ENCODE peak calls at places on chromosomes 12 and 14, in seven cellular contexts. C, X, E, O, M, T and U are unnamed samples.

GRCh38 chr12:116712458-116713303 is 25.2 kb downstream of the SPRING1 start:
- DNase-seq in C (no peak), X (no peak), E (no peak), O (no peak), M (no peak), T (no peak), U (no peak)

GRCh38 chr12:98745578-98746391 is 100.7 kb downstream of the APAF1 start:
- DNase-seq in C (peak; percentile 26), X (peak; percentile 57), E (no peak), O (no peak), M (no peak), T (peak; percentile 32), U (no peak)

GRCh38 chr14:91352696-91353692 is 64.6 kb downstream of the CCDC88C start:
- DNase-seq in C (peak; percentile 53), X (no peak), E (no peak), O (no peak), M (no peak), T (no peak), U (no peak)

GRCh38 chr12:7989827-7990491 is 42.6 kb upstream of the FOXJ2 start:
- DNase-seq in C (no peak), X (no peak), E (peak; percentile 16), O (peak; percentile 85), M (peak; percentile 83), T (peak; percentile 19), U (no peak)

GRCh38 chr12:108616359-108616758 is 17.3 kb downstream of the SELPLG start:
- DNase-seq in C (no peak), X (no peak), E (no peak), O (no peak), M (no peak), T (no peak), U (no peak)

GRCh38 chr12:62123721-62124203 is 136.4 kb upstream of the USP15 start:
- DNase-seq in C (peak; percentile 67), X (peak; percentile 84), E (no peak), O (no peak), M (peak; percentile 76), T (peak; percentile 41), U (peak; percentile 53)

GRCh38 chr12:103986823-103987222 is 21.2 kb downstream of the TDG start:
- DNase-seq in C (no peak), X (no peak), E (no peak), O (no peak), M (peak; percentile 71), T (no peak), U (no peak)

GRCh38 chr14:61596985-61597384 is 98.3 kb upstream of the HIF1A start:
- DNase-seq in C (no peak), X (no peak), E (no peak), O (no peak), M (no peak), T (no peak), U (no peak)

GRCh38 chr14:91089958-91090535 is 23.8 kb upstream of the DGLUCY start:
- DNase-seq in C (no peak), X (no peak), E (no peak), O (no peak), M (no peak), T (no peak), U (no peak)

GRCh38 chr12:69189378-69189978 is 49.9 kb upstream of the CPSF6 start:
- DNase-seq in C (peak; percentile 44), X (peak; percentile 59), E (no peak), O (no peak), M (no peak), T (no peak), U (no peak)

DNA sequence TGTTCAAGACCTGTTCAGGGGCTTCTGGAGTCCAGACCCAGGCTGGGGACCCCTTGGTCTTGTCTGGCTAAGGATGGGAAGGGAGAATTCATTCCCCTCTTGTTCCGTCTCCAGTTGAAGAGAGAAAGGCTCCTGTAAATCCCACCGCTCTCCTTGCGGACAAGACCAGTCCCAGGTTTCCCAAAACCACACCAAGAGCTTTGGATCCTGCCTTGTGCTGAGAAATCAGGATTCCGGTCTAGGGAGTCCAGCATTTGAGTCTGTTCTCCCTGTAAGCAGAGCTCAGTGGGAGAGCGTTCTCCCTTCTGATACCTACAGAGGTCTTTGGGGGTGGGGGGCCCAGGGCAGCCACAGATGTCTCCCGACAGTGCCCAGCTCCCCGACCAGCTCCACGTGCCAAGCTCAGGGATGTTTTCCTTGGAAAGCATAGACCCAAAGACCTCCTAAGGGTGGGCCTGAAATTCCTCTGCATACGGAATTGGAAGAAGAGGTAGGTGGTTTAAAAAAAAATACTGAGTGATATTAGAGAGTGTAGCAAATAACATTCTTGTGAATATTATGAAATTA is 1.9 kb downstream of the HOXC13 start:
- DNase-seq in C (no peak), X (peak; percentile 26), E (no peak), O (no peak), M (no peak), T (no peak), U (no peak)
- H3K27me3 ChIP-seq in C (peaks cover 100% of the 10 kb centered on the region), X (peaks cover 100% of the 10 kb centered on the region), E (peaks cover 100% of the 10 kb centered on the region), O (peaks cover 100% of the 10 kb centered on the region), M (peaks cover 89% of the 10 kb centered on the region), T (peaks cover 100% of the 10 kb centered on the region), U (peaks cover 67% of the 10 kb centered on the region)

DNA sequence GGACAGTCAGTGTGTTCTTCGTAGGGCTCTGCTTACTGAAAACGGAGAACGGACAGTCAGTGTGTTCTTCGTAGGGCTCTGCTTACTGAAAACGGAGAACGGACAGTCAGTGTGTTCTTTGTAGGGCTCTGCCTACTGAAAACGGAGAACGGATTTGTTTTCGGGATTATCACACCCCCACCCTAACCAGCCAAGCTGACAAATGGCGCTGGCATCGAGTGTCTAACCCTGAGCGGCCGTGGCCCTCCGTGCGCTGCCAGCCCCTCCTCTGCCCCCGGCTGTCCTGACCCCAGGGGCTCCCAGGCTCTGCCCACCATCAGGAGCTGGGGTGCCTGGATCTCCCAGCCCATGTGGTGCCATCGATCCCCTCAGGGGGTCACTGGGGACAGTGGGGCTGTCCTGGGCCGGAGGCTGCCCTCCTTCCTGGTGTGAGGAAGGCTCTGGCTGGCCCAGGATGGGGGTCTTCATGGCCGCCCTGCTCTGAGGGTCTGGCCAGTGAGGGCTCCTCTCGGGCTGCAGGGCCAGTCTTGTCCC is 57.3 kb downstream of the FBRSL1 start:
- DNase-seq in C (no peak), X (no peak), E (no peak), O (no peak), M (no peak), T (no peak), U (peak; percentile 62)
- H3K27me3 ChIP-seq in C (peaks cover 98% of the 10 kb centered on the region), X (peaks cover 97% of the 10 kb centered on the region), E (no peaks in the 10 kb centered on the region), O (no peaks in the 10 kb centered on the region), M (no peaks in the 10 kb centered on the region), T (no peaks in the 10 kb centered on the region), U (no peaks in the 10 kb centered on the region)

GRCh38 chr12:54586620-54587019 is 1.8 kb downstream of the PPP1R1A start:
- DNase-seq in C (no peak), X (no peak), E (no peak), O (no peak), M (no peak), T (no peak), U (no peak)

GRCh38 chr12:54584128-54584527 is 4.3 kb downstream of the PPP1R1A start:
- DNase-seq in C (no peak), X (no peak), E (no peak), O (no peak), M (no peak), T (no peak), U (no peak)

GRCh38 chr12:54587315-54587821 is 1.1 kb downstream of the PPP1R1A start:
- DNase-seq in C (no peak), X (no peak), E (no peak), O (no peak), M (no peak), T (no peak), U (no peak)

GRCh38 chr12:54583726-54584125 is 4.7 kb downstream of the PPP1R1A start:
- DNase-seq in C (no peak), X (no peak), E (no peak), O (no peak), M (no peak), T (no peak), U (no peak)

GRCh38 chr12:54585243-54585642 is 3.2 kb downstream of the PPP1R1A start:
- DNase-seq in C (no peak), X (no peak), E (no peak), O (no peak), M (peak; percentile 40), T (no peak), U (no peak)
- H3K27me3 ChIP-seq in C (peaks cover 43% of the 10 kb centered on the region), X (peaks cover 37% of the 10 kb centered on the region), E (peaks cover 71% of the 10 kb centered on the region), O (peaks cover 39% of the 10 kb centered on the region), M (peaks cover 2% of the 10 kb centered on the region), T (no peaks in the 10 kb centered on the region), U (peaks cover 42% of the 10 kb centered on the region)

DNA sequence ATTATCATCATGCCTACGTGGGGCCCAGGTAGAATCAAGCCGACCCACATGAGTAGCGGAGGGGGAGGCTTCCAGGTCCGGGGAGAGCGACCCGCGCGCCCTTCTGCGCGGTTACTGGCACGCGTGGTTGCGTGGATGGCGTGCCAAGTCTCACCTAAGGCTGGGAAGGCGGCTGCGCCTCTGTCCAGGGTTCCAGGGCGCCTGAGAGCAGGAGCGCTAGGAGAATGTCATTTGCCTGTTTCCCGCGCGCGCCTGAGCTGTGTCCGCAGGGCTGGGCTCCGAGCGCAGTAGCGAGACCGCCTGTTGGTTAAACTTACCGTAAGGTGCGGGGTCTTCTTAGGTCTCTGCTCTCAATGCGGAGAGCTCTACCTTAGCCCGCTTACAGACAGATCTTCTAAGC is 1539.3 kb upstream of the TMEM132C start:
- DNase-seq in C (peak; percentile 56), X (peak; percentile 50), E (no peak), O (no peak), M (peak; percentile 21), T (no peak), U (no peak)
- H3K27me3 ChIP-seq in C (peaks cover 87% of the 10 kb centered on the region), X (peaks cover 42% of the 10 kb centered on the region), E (peaks cover 53% of the 10 kb centered on the region), O (peaks cover 32% of the 10 kb centered on the region), M (peaks cover 40% of the 10 kb centered on the region), T (peaks cover 21% of the 10 kb centered on the region), U (no peaks in the 10 kb centered on the region)

GRCh38 chr12:4281173-4281654 is 7.7 kb downstream of the CCND2 start:
- DNase-seq in C (no peak), X (no peak), E (no peak), O (no peak), M (no peak), T (peak; percentile 66), U (no peak)

GRCh38 chr12:4278582-4278939 is 5.0 kb downstream of the CCND2 start:
- DNase-seq in C (no peak), X (no peak), E (no peak), O (peak; percentile 90), M (no peak), T (peak; percentile 78), U (no peak)

GRCh38 chr12:4279120-4279690 is 5.6 kb downstream of the CCND2 start:
- DNase-seq in C (no peak), X (no peak), E (no peak), O (no peak), M (no peak), T (no peak), U (no peak)

GRCh38 chr12:4282103-4282891 is 8.7 kb downstream of the CCND2 start:
- DNase-seq in C (no peak), X (no peak), E (no peak), O (peak; percentile 48), M (no peak), T (no peak), U (no peak)

DNA sequence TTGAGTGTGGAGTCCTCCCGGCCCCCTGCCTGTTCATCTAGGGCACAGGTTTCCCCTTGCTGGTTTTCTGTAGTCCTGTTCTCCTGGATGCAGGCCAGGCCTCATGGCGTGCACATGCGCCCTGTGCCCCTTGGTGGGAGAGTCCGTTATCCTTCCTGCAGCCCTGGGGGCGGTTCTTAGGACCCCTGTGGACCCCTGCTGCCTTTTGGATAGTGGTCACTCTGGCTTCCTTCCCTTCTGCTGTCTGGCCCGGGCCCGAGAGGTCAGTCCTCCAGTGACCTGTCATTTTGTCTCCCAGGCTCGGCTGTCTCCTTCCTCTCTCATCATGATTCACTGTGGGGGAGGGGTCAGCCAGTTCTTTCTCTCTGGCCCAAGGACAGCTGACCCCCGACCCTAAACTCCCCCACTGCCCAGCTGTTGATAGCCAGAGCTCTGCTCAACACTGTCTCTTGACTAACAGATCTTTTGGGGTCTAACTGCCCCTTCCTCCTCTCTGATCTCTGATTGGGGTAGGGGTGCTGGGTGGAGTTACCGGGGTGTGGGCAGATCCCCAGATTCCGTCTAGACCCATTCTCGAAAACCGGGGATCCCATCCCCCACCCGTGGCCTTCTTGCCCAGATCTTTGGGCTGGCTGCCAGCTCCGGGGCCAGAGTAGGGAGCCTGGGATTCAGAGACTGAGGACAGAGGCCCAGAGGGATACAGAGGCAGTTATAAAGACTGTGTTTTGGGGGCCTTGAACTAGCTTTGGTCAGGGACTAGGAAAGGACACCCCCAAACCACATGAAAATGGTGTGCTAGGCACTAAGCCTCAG is 7.0 kb downstream of the CCND2 start:
- DNase-seq in C (peak; percentile 32), X (no peak), E (no peak), O (peak; percentile 74), M (no peak), T (peak; percentile 85), U (no peak)
- H3K27me3 ChIP-seq in C (peaks cover 12% of the 10 kb centered on the region), X (no peaks in the 10 kb centered on the region), E (peaks cover 13% of the 10 kb centered on the region), O (peaks cover 4% of the 10 kb centered on the region), M (no peaks in the 10 kb centered on the region), T (no peaks in the 10 kb centered on the region), U (peaks cover 13% of the 10 kb centered on the region)